ENCODE peak calls at places on chromosomes 11 and 22, in five cellular contexts. L is H1, T is GM12878, Z is HepG2, F is K562. Y is an unnamed sample.
A peak's percentile ranks its signal among the peaks of the same experiment; 100 is the strongest.

GRCh38 chr11:64633555-64634159 is 42.6 kb downstream of the SLC22A12 start:
- DNase-seq in L (no peak), T (no peak), Z (no peak), F (no peak), Y (no peak)

GRCh38 chr22:50705219-50705691 is 32.6 kb downstream of the SHANK3 start:
- DNase-seq in L (peak; percentile 44), T (no peak), Z (no peak), F (peak; percentile 50), Y (no peak)

GRCh38 chr11:11966826-11967668 is 41.4 kb downstream of the DKK3 start:
- DNase-seq in L (peak; percentile 58), T (no peak), Z (peak; percentile 54), F (peak; percentile 81), Y (peak; percentile 64)

GRCh38 chr22:31681625-31682345 is 19.8 kb upstream of the PISD start:
- DNase-seq in L (no peak), T (no peak), Z (no peak), F (no peak), Y (no peak)

GRCh38 chr11:37595845-37596244 is 997.8 kb upstream of the RAG2 start:
- DNase-seq in L (no peak), T (no peak), Z (no peak), F (no peak), Y (no peak)

GRCh38 chr11:122681731-122682130 is 26.2 kb downstream of the UBASH3B start:
- DNase-seq in L (no peak), T (no peak), Z (no peak), F (no peak), Y (peak; percentile 38)

GRCh38 chr11:5178046-5178837 is 22.2 kb downstream of the OR51V1 start:
- DNase-seq in L (no peak), T (no peak), Z (no peak), F (no peak), Y (no peak)

GRCh38 chr11:115616941-115617340 is 112.7 kb upstream of the CADM1 start:
- DNase-seq in L (no peak), T (no peak), Z (no peak), F (no peak), Y (no peak)

GRCh38 chr11:128503231-128503991 is 83.9 kb downstream of the ETS1 start:
- DNase-seq in L (no peak), T (no peak), Z (no peak), F (no peak), Y (no peak)

GRCh38 chr11:74018331-74019005 is 9.6 kb upstream of the UCP3 start:
- DNase-seq in L (no peak), T (no peak), Z (peak; percentile 89), F (no peak), Y (no peak)

GRCh38 chr11:102012946-102013345 is 34.3 kb upstream of the CFAP300 start:
- DNase-seq in L (no peak), T (no peak), Z (no peak), F (no peak), Y (no peak)

GRCh38 chr11:2172676-2173075 is 1.1 kb upstream of the TH start:
- DNase-seq in L (no peak), T (no peak), Z (no peak), F (no peak), Y (no peak)

GRCh38 chr11:60977224-60977623 is 5.7 kb downstream of the CD6 start:
- DNase-seq in L (no peak), T (no peak), Z (no peak), F (no peak), Y (no peak)

GRCh38 chr11:130478204-130478701 is 29.8 kb downstream of the ADAMTS15 start:
- DNase-seq in L (no peak), T (no peak), Z (no peak), F (no peak), Y (peak; percentile 49)

GRCh38 chr22:30830907-30831306 is 136.2 kb downstream of the OSBP2 start:
- DNase-seq in L (no peak), T (no peak), Z (no peak), F (no peak), Y (peak; percentile 96)

GRCh38 chr11:44176541-44177213 is 81.2 kb downstream of the EXT2 start:
- DNase-seq in L (no peak), T (no peak), Z (no peak), F (no peak), Y (no peak)

GRCh38 chr22:22997988-22998387 is 72.3 kb upstream of the GNAZ start:
- DNase-seq in L (no peak), T (no peak), Z (no peak), F (no peak), Y (no peak)

GRCh38 chr11:126138636-126139540 is 72.6 kb downstream of the RPUSD4 start:
- DNase-seq in L (no peak), T (no peak), Z (no peak), F (no peak), Y (no peak)

GRCh38 chr11:83564845-83565244 is 278.7 kb upstream of the CCDC90B start:
- DNase-seq in L (no peak), T (no peak), Z (no peak), F (no peak), Y (no peak)

GRCh38 chr11:120714448-120714847 is 202.9 kb downstream of the GRIK4 start:
- DNase-seq in L (no peak), T (no peak), Z (no peak), F (no peak), Y (no peak)

GRCh38 chr11:1736447-1736992 is 13.9 kb downstream of the IFITM10 start:
- DNase-seq in L (no peak), T (no peak), Z (no peak), F (no peak), Y (no peak)

GRCh38 chr11:6992457-6993431 is 27.4 kb downstream of the ZNF214 start:
- DNase-seq in L (no peak), T (no peak), Z (no peak), F (no peak), Y (no peak)

GRCh38 chr11:94934362-94934761 is 39.0 kb downstream of the CWC15 start:
- DNase-seq in L (no peak), T (no peak), Z (no peak), F (no peak), Y (no peak)

GRCh38 chr11:33060271-33060670 is 20.9 kb downstream of the TCP11L1 start:
- DNase-seq in L (no peak), T (no peak), Z (no peak), F (no peak), Y (no peak)

GRCh38 chr11:36012410-36012809 is 68.5 kb downstream of the LDLRAD3 start:
- DNase-seq in L (no peak), T (no peak), Z (no peak), F (no peak), Y (peak; percentile 10)

GRCh38 chr22:38941488-38941987 is 15.9 kb upstream of the APOBEC3A start:
- DNase-seq in L (no peak), T (peak; percentile 88), Z (no peak), F (no peak), Y (no peak)

GRCh38 chr11:34449013-34449412 is 10.3 kb downstream of the CAT start:
- DNase-seq in L (no peak), T (no peak), Z (no peak), F (no peak), Y (no peak)

GRCh38 chr11:57787920-57788716 is 26.5 kb downstream of the CTNND1 start:
- DNase-seq in L (no peak), T (peak; percentile 70), Z (peak; percentile 32), F (no peak), Y (no peak)

GRCh38 chr11:110182886-110183285 is 89.7 kb downstream of the ZC3H12C start:
- DNase-seq in L (no peak), T (no peak), Z (no peak), F (no peak), Y (no peak)

GRCh38 chr11:131810511-131810910 is 440.1 kb downstream of the NTM start:
- DNase-seq in L (no peak), T (no peak), Z (no peak), F (no peak), Y (no peak)

GRCh38 chr11:131808466-131808865 is 438.1 kb downstream of the NTM start:
- DNase-seq in L (no peak), T (no peak), Z (no peak), F (no peak), Y (no peak)

GRCh38 chr11:131809203-131809948 is 439.0 kb downstream of the NTM start:
- DNase-seq in L (no peak), T (no peak), Z (no peak), F (no peak), Y (no peak)

GRCh38 chr11:131807876-131808275 is 437.5 kb downstream of the NTM start:
- DNase-seq in L (no peak), T (no peak), Z (no peak), F (no peak), Y (no peak)

DNA sequence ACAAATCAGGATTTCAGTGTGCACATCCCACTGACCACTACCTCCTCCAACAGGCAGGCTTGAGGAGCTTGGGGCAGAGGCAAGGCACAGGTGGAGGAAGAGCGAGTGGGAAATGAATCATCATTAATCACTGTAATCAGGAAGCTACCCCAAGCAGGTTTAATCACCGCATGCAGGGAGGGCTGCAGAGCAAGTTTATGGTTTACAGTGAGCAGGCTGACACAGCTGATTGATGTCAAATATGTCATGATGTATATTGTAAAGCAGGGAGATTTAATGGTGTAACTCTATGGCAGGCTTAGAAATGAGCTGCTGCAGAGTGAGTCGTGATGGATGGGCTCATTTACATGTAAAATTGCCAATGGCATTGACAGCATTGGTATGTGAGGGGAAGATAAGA is 441.0 kb downstream of the NTM start:
- DNase-seq in L (no peak), T (no peak), Z (no peak), F (no peak), Y (no peak)
- TF ChIP-seq RAD21 in L (no peak), T (no peak), Z (no peak), F (no peak), Y (no peak)

GRCh38 chr22:24564376-24565058 is 8.7 kb downstream of the SNRPD3 start:
- DNase-seq in L (no peak), T (no peak), Z (peak; percentile 70), F (no peak), Y (no peak)
- TF ChIP-seq CHD2 in L (no peak), T (no peak), Z (no peak), F (no peak), Y (no peak)

GRCh38 chr11:70739811-70740474 is 341.6 kb downstream of the CTTN start:
- DNase-seq in L (no peak), T (no peak), Z (no peak), F (no peak), Y (no peak)

GRCh38 chr11:70738661-70739060 is 340.3 kb downstream of the CTTN start:
- DNase-seq in L (no peak), T (no peak), Z (no peak), F (no peak), Y (no peak)

GRCh38 chr11:70741085-70741484 is 342.8 kb downstream of the CTTN start:
- DNase-seq in L (no peak), T (no peak), Z (no peak), F (no peak), Y (no peak)

GRCh38 chr11:70739091-70739490 is 340.8 kb downstream of the CTTN start:
- DNase-seq in L (no peak), T (no peak), Z (no peak), F (no peak), Y (no peak)

DNA sequence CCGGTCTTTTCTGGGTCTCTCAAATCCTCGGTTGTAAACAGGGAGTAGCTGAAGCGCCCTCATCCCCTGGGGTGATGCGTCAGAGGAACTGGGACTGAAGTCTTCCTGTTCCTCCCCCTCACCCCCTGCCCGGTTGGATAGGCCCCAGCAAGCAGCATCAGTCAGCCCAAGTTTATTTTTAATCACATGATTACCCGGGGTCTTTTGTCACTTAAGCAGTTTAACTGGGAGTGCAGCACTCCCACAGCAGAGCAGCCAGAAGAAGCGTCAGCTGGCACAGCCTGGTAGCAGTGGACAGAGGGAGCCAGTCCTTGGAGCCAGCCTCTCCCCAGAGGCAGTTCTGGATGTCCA is 342.1 kb downstream of the CTTN start:
- DNase-seq in L (no peak), T (no peak), Z (no peak), F (no peak), Y (no peak)
- TF ChIP-seq KDM1A in L (no peak), T (no peak), Z (no peak), F (no peak), Y (no peak)

GRCh38 chr11:85643255-85643654 is 4.5 kb upstream of the TMEM126A start:
- DNase-seq in L (no peak), T (no peak), Z (no peak), F (no peak), Y (no peak)
- TF ChIP-seq RAD21 in L (no peak), T (no peak), Z (no peak), F (no peak), Y (no peak)

Y was measured in A549.